ENCODE peak calls at places on chromosomes 7 and 10, in eight cellular contexts. T, L, E, A, X, Y, K and J are unnamed samples.

GRCh38 chr10:73908853-73909611 is 1.9 kb upstream of the PLAU start:
- DNase-seq in L (peak; percentile 70), T (peak; percentile 97), X (peak; percentile 99), E (peak; percentile 86), Y (peak; percentile 98), K (peak; percentile 99), A (peak; percentile 96), J (peak; percentile 99)

GRCh38 chr10:11776080-11776479 is 33.9 kb downstream of the ECHDC3 start:
- DNase-seq in K (peak; percentile 90), Y (no peak), A (no peak), X (no peak), E (no peak), T (no peak), L (no peak), J (no peak)

GRCh38 chr10:88913157-88913556 is 33.1 kb downstream of the STAMBPL1 start:
- DNase-seq in X (peak; percentile 48), A (no peak), Y (peak; percentile 79), L (no peak), T (no peak), E (peak; percentile 62), K (no peak), J (no peak)

GRCh38 chr10:31758495-31758894 is 170.1 kb downstream of the ARHGAP12 start:
- DNase-seq in E (peak; percentile 55), X (peak; percentile 48), L (no peak), A (no peak), K (peak; percentile 58), Y (peak; percentile 72), T (no peak), J (no peak)

GRCh38 chr10:131968949-131969348 is 12.8 kb downstream of the BNIP3 start:
- DNase-seq in E (no peak), K (no peak), Y (no peak), A (no peak), X (no peak), L (no peak), T (no peak), J (no peak)

GRCh38 chr7:51162724-51163329 is 153.8 kb downstream of the COBL start:
- DNase-seq in A (peak; percentile 71), T (peak; percentile 59), X (peak; percentile 91), L (peak; percentile 61), E (peak; percentile 90), K (peak; percentile 86), Y (peak; percentile 83), J (peak; percentile 56)

GRCh38 chr7:143131777-143132176 is at the start of gene PIP:
- DNase-seq in A (no peak), T (no peak), E (no peak), L (no peak), Y (peak; percentile 26), X (peak; percentile 11), K (no peak), J (no peak)

GRCh38 chr7:152127229-152127628 is 101.8 kb downstream of the GALNT11 start:
- DNase-seq in K (no peak), X (no peak), E (no peak), T (no peak), Y (no peak), L (no peak), A (no peak), J (no peak)

GRCh38 chr7:142477079-142477651 is 219.3 kb upstream of the PRSS58 start:
- DNase-seq in L (no peak), E (peak; percentile 71), K (no peak), Y (peak; percentile 72), X (peak; percentile 78), A (no peak), T (no peak), J (no peak)

GRCh38 chr10:111373696-111374095 is 296.9 kb downstream of the ADRA2A start:
- DNase-seq in T (no peak), Y (no peak), L (no peak), X (no peak), K (no peak), E (no peak), A (no peak), J (no peak)

GRCh38 chr10:46309511-46310142 is 22.8 kb downstream of the ANTXRL start:
- DNase-seq in T (no peak), A (peak; percentile 50), Y (no peak), K (no peak), E (no peak), X (no peak), L (no peak), J (no peak)

GRCh38 chr7:71615017-71615416 is 483.1 kb downstream of the GALNT17 start:
- DNase-seq in E (no peak), L (peak; percentile 65), K (no peak), A (no peak), X (no peak), T (no peak), Y (no peak), J (no peak)

GRCh38 chr7:18345641-18346234 is 149.8 kb upstream of the HDAC9 start:
- DNase-seq in A (no peak), E (peak; percentile 76), K (peak; percentile 51), T (no peak), L (no peak), X (peak; percentile 71), Y (peak; percentile 56), J (no peak)

GRCh38 chr10:13299437-13300287 is at the start of gene PHYH:
- DNase-seq in X (peak; percentile 81), L (peak; percentile 92), A (peak; percentile 98), Y (peak; percentile 77), E (peak; percentile 92), T (peak; percentile 50), K (peak; percentile 85), J (no peak)

GRCh38 chr7:24891173-24891787 is 88.7 kb downstream of the OSBPL3 start:
- DNase-seq in X (no peak), T (no peak), L (no peak), K (no peak), Y (no peak), A (no peak), E (no peak), J (no peak)

GRCh38 chr10:62626096-62626495 is 178.4 kb upstream of the ADO start:
- DNase-seq in E (no peak), X (no peak), L (no peak), Y (no peak), A (no peak), T (no peak), K (no peak), J (no peak)
- H3K4me3 ChIP-seq in E (no peak overlapping the region), X (no peak overlapping the region), L (no peak overlapping the region), Y (no peak overlapping the region), A (no peak overlapping the region), T (no peak overlapping the region), K (no peak overlapping the region), J (no peak overlapping the region)

GRCh38 chr7:105580022-105580740 is 1.1 kb downstream of the EFCAB10 start:
- DNase-seq in Y (no peak), T (no peak), L (no peak), E (no peak), X (no peak), A (no peak), K (peak; percentile 24), J (no peak)

GRCh38 chr7:105584165-105584564 is 2.9 kb upstream of the EFCAB10 start:
- DNase-seq in T (no peak), K (no peak), A (no peak), L (no peak), E (no peak), Y (no peak), X (no peak), J (no peak)

GRCh38 chr7:105578496-105578895 is 2.8 kb downstream of the EFCAB10 start:
- DNase-seq in Y (peak; percentile 16), K (no peak), T (no peak), E (no peak), L (no peak), X (peak; percentile 22), A (no peak), J (no peak)

GRCh38 chr7:105583061-105583460 is 1.8 kb upstream of the EFCAB10 start:
- DNase-seq in A (no peak), K (no peak), E (no peak), T (no peak), X (no peak), Y (no peak), L (no peak), J (no peak)

GRCh38 chr7:105581066-105581811 is at the start of gene EFCAB10:
- DNase-seq in K (peak; percentile 63), X (peak; percentile 48), T (peak; percentile 61), Y (peak; percentile 51), A (peak; percentile 95), L (peak; percentile 25), E (peak; percentile 62), J (peak; percentile 72)
- TF ChIP-seq CTCF in K (no peak), X (no peak), T (peak; percentile 27), Y (no peak), A (no peak), L (no peak), E (peak; percentile 7), J (peak; percentile 44)

DNA sequence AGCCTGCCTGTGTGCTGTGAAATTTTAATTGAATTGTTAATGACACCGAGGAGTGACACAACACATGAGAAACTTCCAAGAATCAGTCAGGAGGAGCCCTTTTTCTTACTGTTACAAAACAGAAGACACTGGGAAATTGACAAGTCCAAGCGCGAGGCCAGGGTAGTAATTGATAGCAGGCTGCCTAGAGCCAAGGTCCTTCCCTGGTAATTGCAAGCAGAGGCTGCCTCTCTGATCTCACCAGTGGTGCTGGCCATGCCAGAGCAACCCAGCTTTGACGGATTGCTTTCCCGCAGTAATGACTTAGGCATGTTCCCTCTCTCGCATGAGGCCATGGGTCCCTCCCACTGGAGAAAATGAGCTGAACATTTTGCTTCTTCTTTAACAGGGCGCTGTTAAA is 111.5 kb downstream of the LRMDA start:
- DNase-seq in A (peak; percentile 83), X (peak; percentile 28), T (no peak), E (no peak), L (no peak), Y (peak; percentile 94), K (peak; percentile 8), J (no peak)
- H3K4me3 ChIP-seq in A (no peak overlapping the region), X (no peak overlapping the region), T (no peak overlapping the region), E (no peak overlapping the region), L (no peak overlapping the region), Y (no peak overlapping the region), K (no peak overlapping the region), J (no peak overlapping the region)

DNA sequence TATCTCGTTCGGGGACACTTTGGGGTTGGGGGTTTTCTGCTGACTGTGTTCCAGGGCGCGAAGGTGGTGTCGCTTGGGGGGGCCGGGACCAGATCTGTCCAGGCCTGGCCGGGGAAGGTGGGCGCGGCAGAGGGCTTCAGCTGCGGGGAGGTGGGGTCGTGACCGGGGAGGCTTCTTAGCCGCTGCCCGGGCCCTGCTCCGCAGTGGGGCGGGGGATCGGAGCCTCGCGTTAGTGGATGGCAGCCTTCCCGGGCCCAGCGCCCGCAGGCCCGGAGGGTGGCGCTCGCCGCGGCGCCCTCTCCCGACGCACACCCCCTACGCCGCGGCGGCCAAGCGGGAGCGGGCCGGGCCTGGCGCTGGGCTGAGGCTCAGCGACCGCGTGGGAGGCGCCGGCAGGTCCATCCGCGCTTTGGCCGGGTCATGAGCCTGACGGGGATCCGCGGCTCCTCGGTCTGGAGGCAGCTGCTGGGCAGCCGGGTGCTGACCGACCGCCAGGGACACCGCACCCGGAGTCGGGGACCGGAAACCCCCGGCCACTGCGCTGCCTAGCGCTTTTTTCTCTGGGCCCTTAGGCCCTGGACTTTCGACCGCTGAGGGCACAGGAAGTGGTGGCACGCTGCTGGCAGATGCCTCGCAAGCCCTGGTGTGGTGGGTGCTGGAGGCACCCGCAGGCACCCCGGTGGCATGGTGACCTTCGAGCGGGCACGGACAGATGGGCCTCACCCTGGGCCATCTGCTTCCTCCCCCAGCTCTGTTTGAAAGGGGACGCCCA is 1.2 kb downstream of the AGAP3 start:
- DNase-seq in A (peak; percentile 97), E (peak; percentile 70), L (peak; percentile 67), Y (peak; percentile 53), T (no peak), X (peak; percentile 60), K (peak; percentile 68), J (no peak)
- TF ChIP-seq CTCF in A (no peak), E (peak; percentile 28), L (peak; percentile 38), Y (no peak), T (no peak), X (no peak), K (no peak), J (peak; percentile 37)

GRCh38 chr10:22715290-22715625 is 880 bp upstream of the PIP4K2A start:
- DNase-seq in Y (no peak), X (no peak), L (no peak), E (no peak), A (no peak), K (no peak), T (no peak), J (no peak)
- H3K4me3 ChIP-seq in Y (no peak overlapping the region), X (no peak overlapping the region), L (peak overlapping the region; percentile 93), E (no peak overlapping the region), A (no peak overlapping the region), K (no peak overlapping the region), T (no peak overlapping the region), J (no peak overlapping the region)